ENCODE peak calls at places on chromosomes 6 and 20, in nine cellular contexts. S, W, D, L, O, J, B, K and Q are unnamed samples.

GRCh38 chr20:34473262-34473883 is 42.8 kb upstream of the DYNLRB1 start:
- DNase-seq in L (no peak), O (peak; percentile 7), S (peak; percentile 12), W (no peak), D (no peak), J (no peak), B (peak; percentile 55), K (peak; percentile 11), Q (peak; percentile 27)

GRCh38 chr6:87045521-87046075 is 49.3 kb downstream of the CGA start:
- DNase-seq in S (no peak), J (no peak), K (no peak), O (no peak), W (no peak), L (no peak), D (no peak), B (no peak), Q (no peak)

GRCh38 chr6:53244958-53245357 is 96.3 kb upstream of the GCM1 start:
- DNase-seq in B (no peak), D (no peak), L (no peak), O (no peak), S (peak; percentile 9), J (no peak), K (no peak), W (peak; percentile 10), Q (no peak)

GRCh38 chr6:156111913-156112312 is 656.3 kb upstream of the NOX3 start:
- DNase-seq in K (no peak), S (no peak), L (no peak), O (no peak), B (no peak), D (no peak), J (no peak), W (no peak), Q (no peak)

GRCh38 chr6:39929733-39930461 is 4.4 kb downstream of the MOCS1 start:
- DNase-seq in W (no peak), B (no peak), S (no peak), J (no peak), O (no peak), K (no peak), L (no peak), D (no peak), Q (no peak)

GRCh38 chr6:55980627-55981211 is 105.3 kb upstream of the BMP5 start:
- DNase-seq in S (no peak), D (no peak), O (no peak), K (no peak), B (peak; percentile 4), J (no peak), W (no peak), L (no peak), Q (peak; percentile 56)

GRCh38 chr6:125008261-125008671 is 46.0 kb downstream of the RNF217 start:
- DNase-seq in K (no peak), L (no peak), J (no peak), W (no peak), B (no peak), O (no peak), D (no peak), S (no peak), Q (no peak)

GRCh38 chr6:119871520-119871919 is 522.0 kb upstream of the MAN1A1 start:
- DNase-seq in B (no peak), L (no peak), W (no peak), J (no peak), S (no peak), O (no peak), K (no peak), D (no peak), Q (no peak)

GRCh38 chr6:136326038-136326561 is 36.5 kb upstream of the BCLAF1 start:
- DNase-seq in O (no peak), L (no peak), J (no peak), D (no peak), K (no peak), S (no peak), B (no peak), W (no peak), Q (no peak)

GRCh38 chr20:2301164-2301622 is 5.4 kb downstream of the TGM3 start:
- DNase-seq in W (no peak), S (no peak), D (peak; percentile 77), L (no peak), O (no peak), K (no peak), B (peak; percentile 27), J (peak; percentile 98), Q (no peak)

GRCh38 chr6:137761072-137761471 is 106.0 kb upstream of the TNFAIP3 start:
- DNase-seq in B (no peak), L (no peak), J (no peak), O (no peak), S (no peak), K (no peak), D (no peak), W (no peak), Q (no peak)